ENCODE peak calls at places on chromosomes 7 and 10, in six cellular contexts. One of them, this sample, is unnamed.

GRCh38 chr7:130944997-130945396 is 211.0 kb upstream of the KLF14 start:
- DNase-seq in HEK293T: no peak
- DNase-seq in A549: no peak
- DNase-seq in IMR-90: no peak
- DNase-seq in HepG2: no peak
- DNase-seq in K562: no peak
- DNase-seq in this sample: no peak

GRCh38 chr7:26930201-26930600 is 65.8 kb upstream of the SKAP2 start:
- DNase-seq in HEK293T: no peak
- DNase-seq in K562: no peak
- DNase-seq in A549: no peak
- DNase-seq in HepG2: no peak
- DNase-seq in IMR-90: no peak
- DNase-seq in this sample: no peak

GRCh38 chr7:105932835-105933477 is 30.1 kb upstream of the CDHR3 start:
- DNase-seq in HepG2: no peak
- DNase-seq in IMR-90: peak; percentile 67
- DNase-seq in A549: no peak
- DNase-seq in HEK293T: no peak
- DNase-seq in K562: no peak
- DNase-seq in this sample: no peak

GRCh38 chr7:80482938-80483337 is 28.9 kb downstream of the GNAT3 start:
- DNase-seq in K562: no peak
- DNase-seq in HEK293T: no peak
- DNase-seq in IMR-90: no peak
- DNase-seq in HepG2: no peak
- DNase-seq in A549: no peak
- DNase-seq in this sample: no peak

GRCh38 chr10:60816624-60817023 is 38.3 kb downstream of the CDK1 start:
- DNase-seq in HepG2: peak; percentile 71
- DNase-seq in IMR-90: peak; percentile 90
- DNase-seq in HEK293T: peak; percentile 68
- DNase-seq in K562: peak; percentile 89
- DNase-seq in A549: peak; percentile 84
- DNase-seq in this sample: peak; percentile 26

GRCh38 chr10:94738588-94738987 is 23.9 kb upstream of the CYP2C19 start:
- DNase-seq in IMR-90: no peak
- DNase-seq in HepG2: no peak
- DNase-seq in A549: no peak
- DNase-seq in K562: no peak
- DNase-seq in HEK293T: no peak
- DNase-seq in this sample: no peak

GRCh38 chr7:4667776-4668509 is 14.2 kb upstream of the FOXK1 start:
- DNase-seq in A549: no peak
- DNase-seq in HEK293T: no peak
- DNase-seq in K562: no peak
- DNase-seq in HepG2: no peak
- DNase-seq in IMR-90: peak; percentile 90
- DNase-seq in this sample: no peak

GRCh38 chr7:46681865-46682503 is 760.9 kb upstream of the IGFBP3 start:
- DNase-seq in HepG2: no peak
- DNase-seq in HEK293T: no peak
- DNase-seq in A549: no peak
- DNase-seq in IMR-90: no peak
- DNase-seq in K562: no peak
- DNase-seq in this sample: no peak

DNA sequence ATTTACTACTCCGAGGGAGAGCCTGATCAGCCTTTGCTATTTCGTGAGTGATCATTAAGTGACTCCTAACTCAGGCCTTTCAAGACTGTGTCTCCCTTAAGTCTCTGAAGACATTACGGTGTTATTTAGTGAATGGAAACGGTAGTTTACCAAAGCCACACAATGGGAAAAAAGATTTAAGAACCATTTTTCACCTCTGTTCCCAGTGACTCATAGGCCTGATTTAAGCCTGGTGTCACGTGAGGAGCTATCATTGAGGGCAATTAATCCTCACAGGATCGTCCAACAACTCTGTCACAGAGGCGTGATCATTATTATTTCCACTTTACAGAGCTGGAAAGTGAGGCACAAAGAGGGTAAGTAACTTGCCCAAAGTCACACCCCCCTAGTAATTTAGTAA is 20.3 kb downstream of the C10orf90 start:
- DNase-seq in A549: no peak
- DNase-seq in HepG2: no peak
- DNase-seq in HEK293T: no peak
- DNase-seq in K562: no peak
- DNase-seq in IMR-90: no peak
- DNase-seq in this sample: no peak
- TF ChIP-seq BHLHE40 in A549: no peak
- TF ChIP-seq BHLHE40 in HepG2: no peak
- TF ChIP-seq BHLHE40 in HEK293T: no peak
- TF ChIP-seq BHLHE40 in K562: no peak
- TF ChIP-seq BHLHE40 in IMR-90: no peak
- TF ChIP-seq BHLHE40 in this sample: no peak

GRCh38 chr7:114703677-114704076 is 218.2 kb upstream of the MDFIC start:
- DNase-seq in K562: no peak
- DNase-seq in IMR-90: peak; percentile 42
- DNase-seq in HepG2: no peak
- DNase-seq in HEK293T: no peak
- DNase-seq in A549: no peak
- DNase-seq in this sample: no peak
- TF ChIP-seq BHLHE40 in K562: no peak
- TF ChIP-seq BHLHE40 in IMR-90: no peak
- TF ChIP-seq BHLHE40 in HepG2: no peak
- TF ChIP-seq BHLHE40 in HEK293T: no peak
- TF ChIP-seq BHLHE40 in A549: no peak
- TF ChIP-seq BHLHE40 in this sample: no peak

DNA sequence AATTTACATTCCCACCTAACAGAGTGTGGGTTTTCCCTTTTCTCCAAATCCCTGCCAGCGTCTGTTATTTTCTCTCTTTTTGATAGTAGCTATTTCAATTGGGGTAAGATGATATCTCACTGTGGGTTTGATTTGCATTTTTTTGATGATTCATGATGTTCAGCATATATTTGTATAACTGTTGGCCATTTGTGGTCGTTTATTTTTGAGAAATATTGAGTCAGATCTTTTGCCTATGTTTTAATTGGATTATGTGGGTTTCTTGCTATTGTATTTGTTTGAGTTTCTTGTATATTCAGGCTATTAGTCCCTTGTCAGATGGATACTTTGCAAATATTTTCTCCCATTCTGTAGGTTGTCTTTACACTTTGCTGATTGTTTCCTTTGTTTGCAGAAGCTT is 193.8 kb downstream of the ABCA13 start:
- DNase-seq in IMR-90: peak; percentile 4
- DNase-seq in K562: no peak
- DNase-seq in A549: no peak
- DNase-seq in HEK293T: no peak
- DNase-seq in HepG2: no peak
- DNase-seq in this sample: no peak
- TF ChIP-seq BHLHE40 in IMR-90: no peak
- TF ChIP-seq BHLHE40 in K562: no peak
- TF ChIP-seq BHLHE40 in A549: no peak
- TF ChIP-seq BHLHE40 in HEK293T: no peak
- TF ChIP-seq BHLHE40 in HepG2: no peak
- TF ChIP-seq BHLHE40 in this sample: no peak

GRCh38 chr10:77386365-77386764 is 251.2 kb downstream of the KCNMA1 start:
- DNase-seq in K562: no peak
- DNase-seq in HepG2: no peak
- DNase-seq in HEK293T: no peak
- DNase-seq in A549: no peak
- DNase-seq in IMR-90: no peak
- DNase-seq in this sample: no peak

GRCh38 chr10:77386833-77387232 is 250.8 kb downstream of the KCNMA1 start:
- DNase-seq in A549: no peak
- DNase-seq in HepG2: no peak
- DNase-seq in K562: no peak
- DNase-seq in IMR-90: peak; percentile 90
- DNase-seq in HEK293T: no peak
- DNase-seq in this sample: no peak

GRCh38 chr10:77388571-77388970 is 249.0 kb downstream of the KCNMA1 start:
- DNase-seq in HEK293T: no peak
- DNase-seq in HepG2: no peak
- DNase-seq in K562: no peak
- DNase-seq in IMR-90: no peak
- DNase-seq in A549: no peak
- DNase-seq in this sample: no peak

GRCh38 chr10:77385315-77385714 is 252.3 kb downstream of the KCNMA1 start:
- DNase-seq in IMR-90: no peak
- DNase-seq in K562: no peak
- DNase-seq in A549: no peak
- DNase-seq in HepG2: no peak
- DNase-seq in HEK293T: no peak
- DNase-seq in this sample: no peak

GRCh38 chr10:77387247-77387646 is 250.4 kb downstream of the KCNMA1 start:
- DNase-seq in HepG2: no peak
- DNase-seq in A549: no peak
- DNase-seq in IMR-90: no peak
- DNase-seq in HEK293T: no peak
- DNase-seq in K562: no peak
- DNase-seq in this sample: no peak
- TF ChIP-seq BHLHE40 in HepG2: no peak
- TF ChIP-seq BHLHE40 in A549: no peak
- TF ChIP-seq BHLHE40 in IMR-90: no peak
- TF ChIP-seq BHLHE40 in HEK293T: no peak
- TF ChIP-seq BHLHE40 in K562: no peak
- TF ChIP-seq BHLHE40 in this sample: no peak

GRCh38 chr10:50636576-50636975 is 12.8 kb upstream of the SGMS1 start:
- DNase-seq in A549: no peak
- DNase-seq in K562: no peak
- DNase-seq in HEK293T: no peak
- DNase-seq in HepG2: no peak
- DNase-seq in IMR-90: no peak
- DNase-seq in this sample: no peak

GRCh38 chr10:50635286-50635685 is 11.5 kb upstream of the SGMS1 start:
- DNase-seq in A549: no peak
- DNase-seq in HepG2: no peak
- DNase-seq in K562: no peak
- DNase-seq in IMR-90: peak; percentile 94
- DNase-seq in HEK293T: no peak
- DNase-seq in this sample: no peak

GRCh38 chr10:50640238-50640637 is 16.5 kb upstream of the SGMS1 start:
- DNase-seq in HEK293T: no peak
- DNase-seq in K562: no peak
- DNase-seq in IMR-90: no peak
- DNase-seq in A549: no peak
- DNase-seq in HepG2: no peak
- DNase-seq in this sample: no peak

GRCh38 chr10:50634479-50634878 is 10.7 kb upstream of the SGMS1 start:
- DNase-seq in HepG2: no peak
- DNase-seq in IMR-90: no peak
- DNase-seq in K562: no peak
- DNase-seq in HEK293T: no peak
- DNase-seq in A549: no peak
- DNase-seq in this sample: no peak

DNA sequence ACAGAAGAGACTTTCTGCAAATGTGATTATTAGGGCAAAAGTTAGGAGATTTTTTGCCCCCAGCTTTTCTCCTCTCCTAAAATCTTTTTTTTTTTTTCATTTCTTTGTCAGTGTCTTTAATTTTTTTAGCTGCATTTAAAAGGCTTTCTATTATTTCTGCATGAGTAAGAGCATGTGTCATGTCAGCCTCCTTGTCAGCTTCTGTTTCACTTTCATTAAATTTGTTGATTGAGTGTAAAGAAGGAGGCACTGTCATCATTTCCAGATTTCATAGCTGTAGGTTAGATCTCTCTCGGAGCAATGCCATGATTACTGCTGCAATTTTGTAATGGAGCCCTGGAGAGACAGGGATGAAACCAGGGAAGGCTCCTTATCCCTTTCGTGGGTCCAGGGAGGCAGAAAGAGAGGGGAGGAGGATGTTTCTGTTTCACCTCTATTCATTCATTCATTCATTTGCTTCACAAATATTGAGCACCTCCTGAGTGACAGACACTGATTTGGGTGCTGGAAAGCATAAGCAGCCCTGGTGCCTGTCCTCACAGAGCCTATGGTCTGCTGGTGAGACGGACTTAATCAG is 13.3 kb upstream of the SGMS1 start:
- DNase-seq in HEK293T: no peak
- DNase-seq in K562: no peak
- DNase-seq in IMR-90: peak; percentile 30
- DNase-seq in A549: no peak
- DNase-seq in HepG2: no peak
- DNase-seq in this sample: no peak
- TF ChIP-seq BHLHE40 in HEK293T: no peak
- TF ChIP-seq BHLHE40 in K562: no peak
- TF ChIP-seq BHLHE40 in IMR-90: no peak
- TF ChIP-seq BHLHE40 in A549: no peak
- TF ChIP-seq BHLHE40 in HepG2: no peak
- TF ChIP-seq BHLHE40 in this sample: no peak

GRCh38 chr7:128939861-128940410 is 2.2 kb downstream of the IRF5 start:
- DNase-seq in HepG2: no peak
- DNase-seq in HEK293T: no peak
- DNase-seq in IMR-90: no peak
- DNase-seq in A549: no peak
- DNase-seq in K562: peak; percentile 49
- DNase-seq in this sample: no peak
- TF ChIP-seq BHLHE40 in HepG2: no peak
- TF ChIP-seq BHLHE40 in HEK293T: no peak
- TF ChIP-seq BHLHE40 in IMR-90: no peak
- TF ChIP-seq BHLHE40 in A549: no peak
- TF ChIP-seq BHLHE40 in K562: no peak
- TF ChIP-seq BHLHE40 in this sample: no peak